ENCODE peak calls at places on chromosome 15, in nine cellular contexts. Z, W, A, K, L, E, F, G and X are unnamed samples.

GRCh38 chr15:93033434-93034045 is 55.5 kb downstream of the RGMA start:
- DNase-seq in Z (no peak), W (no peak), A (no peak), K (no peak), L (no peak), E (no peak), F (no peak), G (no peak), X (peak; percentile 35)

GRCh38 chr15:44035781-44036699 is 159.0 kb downstream of the FRMD5 start:
- DNase-seq in Z (no peak), W (no peak), A (no peak), K (no peak), L (no peak), E (no peak), F (no peak), G (peak; percentile 47), X (no peak)

GRCh38 chr15:90774731-90775521 is 57.8 kb downstream of the BLM start:
- DNase-seq in Z (no peak), W (no peak), A (no peak), K (peak; percentile 57), L (no peak), E (peak; percentile 40), F (no peak), G (peak; percentile 79), X (no peak)

GRCh38 chr15:88624156-88624970 is 3.2 kb downstream of the AEN start:
- DNase-seq in Z (no peak), W (peak; percentile 56), A (no peak), K (no peak), L (no peak), E (no peak), F (no peak), G (peak; percentile 52), X (no peak)

GRCh38 chr15:61216519-61216918 is 12.6 kb downstream of the RORA start:
- DNase-seq in Z (no peak), W (no peak), A (peak; percentile 20), K (no peak), L (no peak), E (no peak), F (no peak), G (no peak), X (peak; percentile 27)

GRCh38 chr15:96887730-96888129 is 557.2 kb downstream of the NR2F2 start:
- DNase-seq in Z (no peak), W (no peak), A (no peak), K (no peak), L (no peak), E (no peak), F (no peak), G (peak; percentile 58), X (no peak)

GRCh38 chr15:100002787-100003536 is 269.7 kb upstream of the LYSMD4 start:
- DNase-seq in Z (no peak), W (no peak), A (no peak), K (no peak), L (no peak), E (no peak), F (no peak), G (no peak), X (no peak)

GRCh38 chr15:68252925-68253534 is 23.5 kb upstream of the CLN6 start:
- DNase-seq in Z (peak; percentile 59), W (no peak), A (peak; percentile 37), K (peak; percentile 66), L (peak; percentile 15), E (peak; percentile 62), F (no peak), G (peak; percentile 89), X (no peak)

GRCh38 chr15:100778831-100779288 is 100.8 kb upstream of the ALDH1A3 start:
- DNase-seq in Z (no peak), W (peak; percentile 57), A (no peak), K (no peak), L (no peak), E (no peak), F (no peak), G (no peak), X (no peak)

GRCh38 chr15:52112203-52112750 is 298 bp downstream of the BCL2L10 start:
- DNase-seq in Z (peak; percentile 46), W (no peak), A (peak; percentile 49), K (no peak), L (peak; percentile 67), E (no peak), F (peak; percentile 36), G (no peak), X (peak; percentile 68)

GRCh38 chr15:37122703-37123102 is 22.4 kb upstream of the MEIS2 start:
- DNase-seq in Z (no peak), W (peak; percentile 79), A (no peak), K (no peak), L (no peak), E (no peak), F (no peak), G (no peak), X (no peak)

GRCh38 chr15:92902723-92903587 is 2.8 kb downstream of the CHD2 start:
- DNase-seq in Z (no peak), W (no peak), A (no peak), K (no peak), L (no peak), E (no peak), F (no peak), G (peak; percentile 40), X (no peak)

GRCh38 chr15:76333720-76334437 is 2.7 kb upstream of the ISL2 start:
- DNase-seq in Z (peak; percentile 50), W (no peak), A (no peak), K (no peak), L (no peak), E (peak; percentile 26), F (peak; percentile 42), G (peak; percentile 29), X (no peak)

GRCh38 chr15:93246266-93247242 is 157.5 kb upstream of the RGMA start:
- DNase-seq in Z (no peak), W (no peak), A (no peak), K (no peak), L (no peak), E (no peak), F (no peak), G (no peak), X (no peak)

GRCh38 chr15:93235321-93235720 is 146.3 kb upstream of the RGMA start:
- DNase-seq in Z (no peak), W (no peak), A (no peak), K (no peak), L (no peak), E (no peak), F (no peak), G (no peak), X (no peak)

GRCh38 chr15:60065951-60066350 is 61.8 kb downstream of the FOXB1 start:
- DNase-seq in Z (no peak), W (no peak), A (no peak), K (no peak), L (no peak), E (no peak), F (no peak), G (peak; percentile 20), X (no peak)

GRCh38 chr15:79101866-79102581 is 11.4 kb upstream of the RASGRF1 start:
- DNase-seq in Z (no peak), W (no peak), A (no peak), K (no peak), L (no peak), E (no peak), F (no peak), G (peak; percentile 48), X (no peak)

DNA sequence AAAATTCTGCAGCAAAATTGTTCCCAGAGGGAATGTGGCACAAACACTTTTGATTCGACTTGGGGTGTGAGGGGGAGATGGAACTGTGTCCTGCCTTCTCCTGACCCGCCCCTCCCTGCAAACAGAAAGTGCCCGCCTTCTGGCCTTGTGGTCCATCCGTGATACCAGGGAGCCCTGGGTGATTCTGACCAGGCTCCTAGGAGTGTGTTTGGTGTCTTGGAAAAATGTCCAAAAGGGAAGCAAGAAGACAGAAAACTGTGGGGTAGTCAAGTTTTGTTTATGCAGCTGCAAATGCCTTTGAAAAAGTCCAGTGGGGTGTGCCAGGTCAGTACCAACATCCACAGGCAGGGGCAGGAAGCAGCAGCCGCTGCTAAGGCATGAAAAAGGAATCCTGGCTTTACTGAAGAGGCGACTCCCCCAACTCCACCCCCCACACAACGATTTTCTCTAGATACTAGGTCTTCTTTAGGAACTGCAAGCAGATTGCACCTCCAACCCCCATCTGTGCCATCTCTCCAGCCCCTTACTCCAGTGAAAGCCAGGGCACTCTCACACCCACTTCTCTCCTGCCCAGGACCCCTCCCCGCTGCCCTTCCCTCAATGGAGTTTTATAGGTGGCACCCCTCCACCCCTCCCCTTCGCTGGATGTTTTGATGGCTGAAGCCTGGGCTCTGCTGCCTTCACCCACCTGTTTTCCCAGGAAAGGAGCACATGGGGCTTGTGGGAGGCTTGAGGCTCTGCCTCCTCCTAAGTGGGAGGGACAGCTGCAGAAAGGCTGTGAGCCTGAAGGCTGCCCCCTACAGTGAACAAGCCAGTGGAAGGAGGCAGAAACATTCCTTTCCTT is 82.4 kb upstream of the HERC1 start:
- DNase-seq in Z (peak; percentile 25), W (no peak), A (peak; percentile 57), K (no peak), L (no peak), E (peak; percentile 23), F (peak; percentile 35), G (peak; percentile 53), X (no peak)
- TF ChIP-seq CTCF in Z (peak; percentile 45), W (peak; percentile 40), A (peak; percentile 21), K (peak; percentile 68), L (peak; percentile 2), E (peak; percentile 45), F (no peak), G (peak; percentile 63), X (no peak)

GRCh38 chr15:40941528-40942336 is 11.5 kb upstream of the CHAC1 start:
- DNase-seq in Z (peak; percentile 71), W (peak; percentile 86), A (peak; percentile 74), K (peak; percentile 27), L (peak; percentile 86), E (peak; percentile 76), F (peak; percentile 80), G (peak; percentile 61), X (peak; percentile 80)
- TF ChIP-seq CTCF in Z (no peak), W (peak; percentile 35), A (no peak), K (peak; percentile 36), L (no peak), E (peak; percentile 12), F (peak; percentile 55), G (no peak), X (peak; percentile 91)

GRCh38 chr15:83842281-83842680 is 188.4 kb downstream of the ADAMTSL3 start:
- DNase-seq in Z (no peak), W (no peak), A (no peak), K (no peak), L (no peak), E (no peak), F (no peak), G (no peak), X (no peak)
- TF ChIP-seq CTCF in Z (no peak), W (no peak), A (no peak), K (no peak), L (no peak), E (no peak), F (no peak), G (no peak), X (no peak)

DNA sequence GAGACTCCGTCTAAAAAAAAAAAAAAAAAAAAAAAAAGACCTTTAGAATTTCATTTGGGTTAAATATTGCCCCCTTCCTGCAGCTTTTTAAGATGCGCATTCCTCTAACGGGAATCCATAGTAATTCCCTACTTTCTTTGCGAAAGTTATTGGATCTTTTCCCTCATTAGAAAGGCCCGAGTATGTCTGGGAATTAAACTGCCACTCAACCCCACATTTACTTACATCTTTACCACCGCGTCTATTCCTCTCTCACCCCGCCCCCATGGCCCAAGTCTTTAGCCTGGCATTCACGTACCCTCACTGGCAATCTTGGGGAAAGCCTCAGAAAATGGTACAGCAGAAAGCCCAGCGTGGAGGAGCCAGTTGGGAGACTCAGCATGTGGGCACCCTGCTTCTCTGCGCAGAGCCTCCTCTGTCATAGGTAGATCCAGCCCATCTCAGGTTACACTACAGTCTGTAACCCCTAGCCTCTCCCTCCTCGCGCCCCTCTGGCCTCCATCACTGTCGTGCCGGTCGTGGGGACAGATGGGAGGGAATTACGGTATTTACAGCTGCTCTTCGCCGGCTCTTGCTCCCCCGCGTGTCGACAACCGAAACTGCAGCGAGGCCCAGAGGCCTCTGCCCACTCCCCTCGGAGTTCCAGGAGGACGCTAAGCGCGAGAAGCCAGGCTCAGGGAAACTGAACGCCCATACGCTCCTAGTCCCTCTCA is 6.4 kb upstream of the ANKDD1A start:
- DNase-seq in Z (peak; percentile 80), W (peak; percentile 89), A (peak; percentile 69), K (no peak), L (peak; percentile 80), E (peak; percentile 62), F (peak; percentile 91), G (peak; percentile 79), X (peak; percentile 78)
- TF ChIP-seq CTCF in Z (peak; percentile 82), W (peak; percentile 88), A (peak; percentile 58), K (peak; percentile 82), L (peak; percentile 89), E (peak; percentile 82), F (peak; percentile 76), G (peak; percentile 95), X (peak; percentile 79)